ENCODE peak calls at places on chromosomes 5 and 9, in seven cellular contexts. E is Karpas-422, R is right lobe of liver, U is AG08395, B is NCI-H2171 treated with DMSO at 0.1 percent for 48 hours, Z is left colon, O is AG10803. P is an unnamed sample.

GRCh38 chr9:123131258-123131657 is 97.8 kb downstream of the GPR21 start:
- DNase-seq in R (no peak), O (peak), E (no peak), B (no peak), U (peak), Z (no peak), P (no peak)

GRCh38 chr9:35864695-35865255 is 5.4 kb downstream of the OR13J1 start:
- DNase-seq in R (no peak), B (no peak), E (no peak), U (no peak), O (no peak), Z (no peak), P (no peak)

GRCh38 chr5:95565280-95565920 is 10.5 kb downstream of the ARSK start:
- DNase-seq in Z (no peak), B (no peak), E (no peak), U (peak), O (peak), R (no peak), P (no peak)

GRCh38 chr9:37618817-37619216 is 26.4 kb upstream of the TOMM5 start:
- DNase-seq in O (peak), E (no peak), R (no peak), B (no peak), Z (no peak), U (peak), P (no peak)

GRCh38 chr9:95018099-95018927 is 291.8 kb downstream of the AOPEP start:
- DNase-seq in O (peak), B (no peak), Z (no peak), E (no peak), R (no peak), U (peak), P (no peak)

GRCh38 chr9:91422832-91423711 is 560 bp downstream of the NFIL3 start:
- DNase-seq in O (peak), U (peak), R (peak), Z (peak), E (peak), B (peak), P (peak)

GRCh38 chr9:22033012-22033630 is 24.0 kb upstream of the CDKN2B start:
- DNase-seq in B (peak), R (no peak), U (no peak), O (no peak), Z (no peak), E (no peak), P (no peak)

GRCh38 chr9:89021154-89021803 is 30.0 kb downstream of the S1PR3 start:
- DNase-seq in O (peak), R (no peak), E (no peak), Z (no peak), B (no peak), U (peak), P (no peak)

GRCh38 chr5:125180222-125180621 is 433.8 kb upstream of the ZNF608 start:
- DNase-seq in O (peak), R (no peak), Z (no peak), U (no peak), E (no peak), B (no peak), P (no peak)

GRCh38 chr5:144198386-144198785 is 27.7 kb downstream of the KCTD16 start:
- DNase-seq in R (no peak), Z (no peak), B (no peak), E (no peak), O (peak), U (peak), P (no peak)

GRCh38 chr5:108749130-108749861 is 1.6 kb downstream of the FER start:
- DNase-seq in Z (no peak), U (peak), O (no peak), B (no peak), E (peak), R (no peak), P (peak)

GRCh38 chr5:34015120-34015807 is 7.4 kb upstream of the AMACR start:
- DNase-seq in R (no peak), B (no peak), U (no peak), Z (peak), O (no peak), E (no peak), P (no peak)

GRCh38 chr5:125059255-125060050 is 313.0 kb upstream of the ZNF608 start:
- DNase-seq in R (no peak), Z (no peak), O (no peak), E (no peak), U (no peak), B (peak), P (no peak)

GRCh38 chr9:9743822-9744221 is 869.0 kb downstream of the PTPRD start:
- DNase-seq in R (no peak), E (no peak), B (no peak), Z (no peak), U (no peak), O (no peak), P (no peak)

GRCh38 chr5:72271696-72272095 is 48.3 kb downstream of the MRPS27 start:
- DNase-seq in U (no peak), Z (no peak), B (peak), R (no peak), O (no peak), E (no peak), P (no peak)

GRCh38 chr5:148014276-148014675 is 49.5 kb upstream of the SPINK5 start:
- DNase-seq in R (no peak), B (no peak), O (no peak), Z (no peak), E (no peak), U (no peak), P (no peak)

GRCh38 chr9:135300346-135301141 is 179.0 kb upstream of the PPP1R26 start:
- DNase-seq in B (peak), E (no peak), R (no peak), O (no peak), Z (no peak), U (no peak), P (no peak)

GRCh38 chr9:127004946-127005769 is 90.6 kb downstream of the RALGPS1 start:
- DNase-seq in R (no peak), U (no peak), B (peak), Z (no peak), E (no peak), O (peak), P (no peak)

GRCh38 chr9:31776471-31776870 is 608.0 kb upstream of the ACO1 start:
- DNase-seq in R (no peak), U (no peak), B (peak), E (no peak), O (no peak), Z (no peak), P (no peak)

P was measured in NAMALWA.